ENCODE peak calls at places on chromosome 22, in eight cellular contexts. One of them, this sample, is unnamed.

GRCh38 chr22:46380581-46380980 is 45.1 kb downstream of the TRMU start:
- DNase-seq in pancreas: peak; percentile 55
- DNase-seq in MM.1S: no peak
- DNase-seq in esophagus muscularis mucosa: no peak
- DNase-seq in kidney epithelial cell: no peak
- DNase-seq in bronchial epithelial cell: no peak
- DNase-seq in dorsolateral prefrontal cortex: no peak
- DNase-seq in astrocyte: no peak
- DNase-seq in this sample: no peak

GRCh38 chr22:39123811-39124668 is 27.0 kb downstream of the APOBEC3H start:
- DNase-seq in pancreas: peak; percentile 51
- DNase-seq in MM.1S: no peak
- DNase-seq in esophagus muscularis mucosa: no peak
- DNase-seq in kidney epithelial cell: no peak
- DNase-seq in bronchial epithelial cell: no peak
- DNase-seq in dorsolateral prefrontal cortex: no peak
- DNase-seq in astrocyte: no peak
- DNase-seq in this sample: no peak

GRCh38 chr22:19178065-19178658 is 374 bp downstream of the SLC25A1 start:
- DNase-seq in pancreas: peak; percentile 89
- DNase-seq in MM.1S: peak; percentile 49
- DNase-seq in esophagus muscularis mucosa: no peak
- DNase-seq in kidney epithelial cell: no peak
- DNase-seq in bronchial epithelial cell: peak; percentile 8
- DNase-seq in dorsolateral prefrontal cortex: no peak
- DNase-seq in astrocyte: no peak
- DNase-seq in this sample: no peak

GRCh38 chr22:18970180-18970947 is 34.3 kb upstream of the PRODH start:
- DNase-seq in pancreas: peak; percentile 78
- DNase-seq in MM.1S: no peak
- DNase-seq in esophagus muscularis mucosa: no peak
- DNase-seq in kidney epithelial cell: no peak
- DNase-seq in bronchial epithelial cell: no peak
- DNase-seq in dorsolateral prefrontal cortex: no peak
- DNase-seq in astrocyte: no peak
- DNase-seq in this sample: no peak

GRCh38 chr22:30453731-30454510 is 17.9 kb downstream of the SEC14L3 start:
- DNase-seq in pancreas: no peak
- DNase-seq in MM.1S: no peak
- DNase-seq in esophagus muscularis mucosa: no peak
- DNase-seq in kidney epithelial cell: no peak
- DNase-seq in bronchial epithelial cell: no peak
- DNase-seq in dorsolateral prefrontal cortex: no peak
- DNase-seq in astrocyte: no peak
- DNase-seq in this sample: no peak

GRCh38 chr22:50314081-50314454 is 6.6 kb upstream of the PLXNB2 start:
- DNase-seq in pancreas: no peak
- DNase-seq in MM.1S: no peak
- DNase-seq in esophagus muscularis mucosa: no peak
- DNase-seq in kidney epithelial cell: no peak
- DNase-seq in bronchial epithelial cell: no peak
- DNase-seq in dorsolateral prefrontal cortex: no peak
- DNase-seq in astrocyte: no peak
- DNase-seq in this sample: no peak

GRCh38 chr22:39115976-39116621 is 19.1 kb downstream of the APOBEC3H start:
- DNase-seq in pancreas: no peak
- DNase-seq in MM.1S: no peak
- DNase-seq in esophagus muscularis mucosa: no peak
- DNase-seq in kidney epithelial cell: no peak
- DNase-seq in bronchial epithelial cell: no peak
- DNase-seq in dorsolateral prefrontal cortex: no peak
- DNase-seq in astrocyte: no peak
- DNase-seq in this sample: no peak

GRCh38 chr22:35257321-35258143 is at the start of gene HMGXB4:
- DNase-seq in pancreas: peak; percentile 94
- DNase-seq in MM.1S: peak; percentile 93
- DNase-seq in esophagus muscularis mucosa: peak; percentile 96
- DNase-seq in kidney epithelial cell: peak; percentile 16
- DNase-seq in bronchial epithelial cell: peak; percentile 66
- DNase-seq in dorsolateral prefrontal cortex: peak; percentile 93
- DNase-seq in astrocyte: peak; percentile 84
- DNase-seq in this sample: peak; percentile 40

GRCh38 chr22:29254283-29254653 is 13.5 kb downstream of the RHBDD3 start:
- DNase-seq in pancreas: no peak
- DNase-seq in MM.1S: no peak
- DNase-seq in esophagus muscularis mucosa: no peak
- DNase-seq in kidney epithelial cell: no peak
- DNase-seq in bronchial epithelial cell: no peak
- DNase-seq in dorsolateral prefrontal cortex: no peak
- DNase-seq in astrocyte: no peak
- DNase-seq in this sample: no peak

GRCh38 chr22:22168941-22169867 is 75.4 kb upstream of the VPREB1 start:
- DNase-seq in pancreas: no peak
- DNase-seq in MM.1S: no peak
- DNase-seq in esophagus muscularis mucosa: peak; percentile 64
- DNase-seq in kidney epithelial cell: no peak
- DNase-seq in bronchial epithelial cell: no peak
- DNase-seq in dorsolateral prefrontal cortex: no peak
- DNase-seq in astrocyte: no peak
- DNase-seq in this sample: no peak

GRCh38 chr22:22167791-22168189 is 76.8 kb upstream of the VPREB1 start:
- DNase-seq in pancreas: no peak
- DNase-seq in MM.1S: peak; percentile 94
- DNase-seq in esophagus muscularis mucosa: peak; percentile 57
- DNase-seq in kidney epithelial cell: no peak
- DNase-seq in bronchial epithelial cell: no peak
- DNase-seq in dorsolateral prefrontal cortex: no peak
- DNase-seq in astrocyte: no peak
- DNase-seq in this sample: no peak

GRCh38 chr22:22168190-22168940 is 76.2 kb upstream of the VPREB1 start:
- DNase-seq in pancreas: no peak
- DNase-seq in MM.1S: peak; percentile 94
- DNase-seq in esophagus muscularis mucosa: peak; percentile 75
- DNase-seq in kidney epithelial cell: peak; percentile 12
- DNase-seq in bronchial epithelial cell: peak; percentile 39
- DNase-seq in dorsolateral prefrontal cortex: no peak
- DNase-seq in astrocyte: peak; percentile 19
- DNase-seq in this sample: no peak

GRCh38 chr22:22169923-22170322 is 74.7 kb upstream of the VPREB1 start:
- DNase-seq in pancreas: no peak
- DNase-seq in MM.1S: no peak
- DNase-seq in esophagus muscularis mucosa: no peak
- DNase-seq in kidney epithelial cell: no peak
- DNase-seq in bronchial epithelial cell: no peak
- DNase-seq in dorsolateral prefrontal cortex: no peak
- DNase-seq in astrocyte: no peak
- DNase-seq in this sample: no peak

DNA sequence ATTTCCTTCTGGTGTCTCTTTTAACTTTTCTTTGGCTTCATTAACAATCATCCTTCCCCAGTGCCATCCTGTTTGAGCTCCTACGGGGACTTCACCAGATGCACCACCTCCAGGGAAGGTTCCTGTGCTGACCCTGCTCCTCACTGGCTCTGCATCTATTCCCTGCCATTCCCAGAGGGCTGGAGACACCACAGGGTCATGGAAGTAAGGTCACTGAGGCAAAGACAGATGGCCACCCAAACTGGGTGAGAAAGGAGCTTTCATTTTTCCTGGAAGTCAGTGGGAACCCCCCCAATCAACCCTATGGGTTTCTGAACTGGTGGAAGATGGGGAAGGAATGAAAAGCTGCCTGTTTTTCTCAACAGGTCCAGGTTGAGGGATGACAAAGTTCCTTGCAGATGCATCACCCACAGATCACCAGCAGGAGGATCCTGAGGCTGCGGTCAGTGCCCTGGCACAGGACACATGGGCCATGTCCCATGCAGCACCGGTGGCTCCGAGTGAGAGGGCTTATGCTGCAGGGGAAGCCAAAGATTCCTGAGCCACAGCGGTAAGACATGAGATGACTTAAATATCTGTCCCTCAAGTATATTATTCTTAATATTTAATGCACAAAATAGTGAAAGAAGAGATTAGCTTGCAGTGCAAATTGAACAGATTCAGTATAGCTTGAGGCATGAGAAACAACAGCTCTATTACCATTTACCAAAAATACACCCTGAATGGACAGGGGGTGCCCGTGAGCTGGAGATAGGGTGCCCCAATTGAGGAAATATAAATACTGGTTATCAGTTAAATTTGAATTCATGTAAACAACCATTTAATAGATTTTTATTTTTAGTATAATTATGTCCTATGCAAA is 73.0 kb upstream of the VPREB1 start:
- DNase-seq in pancreas: no peak
- DNase-seq in MM.1S: peak; percentile 57
- DNase-seq in esophagus muscularis mucosa: peak; percentile 90
- DNase-seq in kidney epithelial cell: no peak
- DNase-seq in bronchial epithelial cell: peak; percentile 8
- DNase-seq in dorsolateral prefrontal cortex: no peak
- DNase-seq in astrocyte: no peak
- DNase-seq in this sample: no peak
- TF ChIP-seq CTCF in pancreas: no peak
- TF ChIP-seq CTCF in MM.1S: peak; percentile 66
- TF ChIP-seq CTCF in esophagus muscularis mucosa: peak; percentile 24
- TF ChIP-seq CTCF in kidney epithelial cell: peak; percentile 63
- TF ChIP-seq CTCF in bronchial epithelial cell: peak; percentile 43
- TF ChIP-seq CTCF in dorsolateral prefrontal cortex: no peak
- TF ChIP-seq CTCF in astrocyte: peak; percentile 31
- TF ChIP-seq CTCF in this sample: peak; percentile 41

DNA sequence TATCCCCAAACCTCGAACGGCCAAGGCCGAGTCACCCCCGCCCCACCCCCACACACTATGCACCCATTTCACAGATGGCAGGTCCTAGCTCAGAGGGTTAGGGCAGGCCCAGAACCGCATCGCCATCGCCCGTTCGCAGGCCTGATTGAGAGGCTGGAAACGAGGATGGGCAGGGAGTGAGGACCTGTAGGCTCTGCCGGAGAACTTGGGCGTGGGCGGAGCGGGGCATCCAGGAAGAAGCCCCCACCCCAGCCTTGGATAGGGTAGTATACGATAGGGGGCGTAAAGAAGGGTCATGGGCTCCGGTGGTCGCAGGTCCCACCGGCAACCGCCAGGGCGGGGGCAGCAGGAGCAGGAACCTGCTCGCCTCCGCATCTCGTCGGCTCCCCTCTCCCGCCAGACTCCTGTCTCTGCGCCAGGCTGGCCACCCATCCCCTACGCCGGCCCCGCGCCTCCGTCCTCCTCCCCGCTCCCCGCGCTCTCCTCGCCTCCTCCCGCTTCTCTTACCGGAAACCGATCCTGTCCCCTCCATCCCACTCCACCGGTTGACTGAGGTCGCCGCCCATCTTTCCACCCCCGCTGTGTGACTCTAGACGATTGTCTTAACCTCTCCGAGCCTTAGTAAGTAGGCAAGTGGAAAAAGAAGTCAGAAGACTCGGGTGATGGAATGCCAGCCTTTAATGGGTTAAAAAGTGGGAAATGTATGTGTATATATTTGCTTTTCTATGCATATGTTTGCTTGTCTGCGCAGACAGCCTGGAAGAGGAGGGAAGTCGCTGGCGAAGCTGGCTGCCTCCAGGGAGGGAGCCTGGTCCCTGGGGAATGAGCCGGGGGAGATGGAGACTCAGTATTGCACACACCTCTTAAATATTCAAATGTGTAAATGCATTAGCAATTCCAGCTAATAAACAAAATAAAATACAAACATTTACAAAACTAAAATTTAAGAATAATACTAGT is 52.8 kb downstream of the CYTH4 start:
- DNase-seq in pancreas: peak; percentile 54
- DNase-seq in MM.1S: no peak
- DNase-seq in esophagus muscularis mucosa: no peak
- DNase-seq in kidney epithelial cell: no peak
- DNase-seq in bronchial epithelial cell: peak; percentile 8
- DNase-seq in dorsolateral prefrontal cortex: no peak
- DNase-seq in astrocyte: no peak
- DNase-seq in this sample: no peak
- H3K4me3 ChIP-seq in pancreas: no peak overlapping the region
- H3K4me3 ChIP-seq in MM.1S: no peak overlapping the region
- H3K4me3 ChIP-seq in esophagus muscularis mucosa: no peak overlapping the region
- H3K4me3 ChIP-seq in kidney epithelial cell: no peak overlapping the region
- H3K4me3 ChIP-seq in bronchial epithelial cell: no peak overlapping the region
- H3K4me3 ChIP-seq in dorsolateral prefrontal cortex: peak overlapping the region; percentile 16
- H3K4me3 ChIP-seq in astrocyte: no peak overlapping the region
- H3K4me3 ChIP-seq in this sample: no peak overlapping the region

GRCh38 chr22:26134654-26135330 is 34.5 kb upstream of the SEZ6L start:
- DNase-seq in pancreas: no peak
- DNase-seq in MM.1S: peak; percentile 23
- DNase-seq in esophagus muscularis mucosa: peak; percentile 62
- DNase-seq in kidney epithelial cell: no peak
- DNase-seq in bronchial epithelial cell: no peak
- DNase-seq in dorsolateral prefrontal cortex: no peak
- DNase-seq in astrocyte: no peak
- DNase-seq in this sample: no peak
- TF ChIP-seq CTCF in pancreas: no peak
- TF ChIP-seq CTCF in MM.1S: peak; percentile 45
- TF ChIP-seq CTCF in esophagus muscularis mucosa: no peak
- TF ChIP-seq CTCF in kidney epithelial cell: peak; percentile 12
- TF ChIP-seq CTCF in bronchial epithelial cell: no peak
- TF ChIP-seq CTCF in dorsolateral prefrontal cortex: no peak
- TF ChIP-seq CTCF in astrocyte: no peak
- TF ChIP-seq CTCF in this sample: peak; percentile 24

GRCh38 chr22:17706451-17706900 is 67.8 kb downstream of the BID start:
- DNase-seq in pancreas: no peak
- DNase-seq in MM.1S: peak; percentile 88
- DNase-seq in esophagus muscularis mucosa: no peak
- DNase-seq in kidney epithelial cell: peak; percentile 82
- DNase-seq in bronchial epithelial cell: peak; percentile 93
- DNase-seq in dorsolateral prefrontal cortex: no peak
- DNase-seq in astrocyte: peak; percentile 92
- DNase-seq in this sample: peak; percentile 81

GRCh38 chr22:17705565-17706450 is 67.3 kb downstream of the BCL2L13 start:
- DNase-seq in pancreas: no peak
- DNase-seq in MM.1S: no peak
- DNase-seq in esophagus muscularis mucosa: no peak
- DNase-seq in kidney epithelial cell: no peak
- DNase-seq in bronchial epithelial cell: peak; percentile 55
- DNase-seq in dorsolateral prefrontal cortex: no peak
- DNase-seq in astrocyte: no peak
- DNase-seq in this sample: no peak

GRCh38 chr22:17707526-17707925 is 66.7 kb downstream of the BID start:
- DNase-seq in pancreas: no peak
- DNase-seq in MM.1S: no peak
- DNase-seq in esophagus muscularis mucosa: no peak
- DNase-seq in kidney epithelial cell: no peak
- DNase-seq in bronchial epithelial cell: no peak
- DNase-seq in dorsolateral prefrontal cortex: no peak
- DNase-seq in astrocyte: no peak
- DNase-seq in this sample: no peak

GRCh38 chr22:17710023-17710422 is 64.2 kb downstream of the BID start:
- DNase-seq in pancreas: no peak
- DNase-seq in MM.1S: no peak
- DNase-seq in esophagus muscularis mucosa: peak; percentile 42
- DNase-seq in kidney epithelial cell: no peak
- DNase-seq in bronchial epithelial cell: no peak
- DNase-seq in dorsolateral prefrontal cortex: no peak
- DNase-seq in astrocyte: no peak
- DNase-seq in this sample: no peak

DNA sequence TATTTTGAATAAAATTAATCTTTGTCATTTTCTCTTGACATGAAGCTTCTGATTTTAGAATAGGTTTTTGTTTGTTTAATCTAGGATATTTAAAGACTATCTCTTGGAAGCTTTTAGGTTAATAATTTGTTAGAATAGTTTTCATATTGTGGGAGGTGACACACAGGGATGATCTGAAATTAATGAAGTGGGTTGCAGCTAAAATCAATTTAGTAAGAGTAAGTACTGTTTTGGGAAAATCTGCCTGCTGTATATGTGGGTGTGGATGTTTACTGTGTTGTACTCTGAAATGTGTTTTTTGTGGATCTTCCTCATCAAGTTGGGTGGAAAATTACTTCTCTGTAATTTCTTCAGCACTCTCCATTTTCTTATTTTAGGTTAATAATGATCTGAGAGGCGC is 67.3 kb downstream of the BID start:
- DNase-seq in pancreas: no peak
- DNase-seq in MM.1S: no peak
- DNase-seq in esophagus muscularis mucosa: no peak
- DNase-seq in kidney epithelial cell: no peak
- DNase-seq in bronchial epithelial cell: no peak
- DNase-seq in dorsolateral prefrontal cortex: no peak
- DNase-seq in astrocyte: no peak
- DNase-seq in this sample: no peak
- H3K4me3 ChIP-seq in pancreas: no peak overlapping the region
- H3K4me3 ChIP-seq in MM.1S: no peak overlapping the region
- H3K4me3 ChIP-seq in esophagus muscularis mucosa: peak overlapping the region; percentile 48
- H3K4me3 ChIP-seq in kidney epithelial cell: peak overlapping the region; percentile 16
- H3K4me3 ChIP-seq in bronchial epithelial cell: no peak overlapping the region
- H3K4me3 ChIP-seq in dorsolateral prefrontal cortex: peak overlapping the region; percentile 26
- H3K4me3 ChIP-seq in astrocyte: peak overlapping the region; percentile 54
- H3K4me3 ChIP-seq in this sample: peak overlapping the region; percentile 26

This sample was measured in HFF-Myc.